ENCODE peak calls at places on chromosomes 16 and 17, in nine cellular contexts. U is body of pancreas, A is heart right ventricle, M is neuronal stem cell, T is BJ, Q is transverse colon, F is aorta, V is IMR-90, G is cardiac muscle cell. Z is an unnamed sample.
A peak's percentile ranks its signal among the peaks of the same experiment; 100 is the strongest.

GRCh38 chr17:69625449-69625848 is 211.0 kb downstream of the MAP2K6 start:
- DNase-seq in U (no peak), A (no peak), M (no peak), T (no peak), Q (no peak), F (no peak), V (no peak), G (no peak), Z (no peak)

GRCh38 chr17:83083368-83084201 is 4.2 kb downstream of the METRNL start:
- DNase-seq in U (no peak), A (no peak), M (no peak), T (peak; percentile 98), Q (no peak), F (peak; percentile 85), V (peak; percentile 99), G (peak; percentile 91), Z (peak; percentile 73)

GRCh38 chr16:47725188-47725695 is 264.1 kb downstream of the PHKB start:
- DNase-seq in U (no peak), A (no peak), M (no peak), T (no peak), Q (no peak), F (no peak), V (no peak), G (no peak), Z (no peak)

GRCh38 chr17:80069886-80070177 is 31.5 kb upstream of the GAA start:
- DNase-seq in U (no peak), A (no peak), M (no peak), T (no peak), Q (no peak), F (no peak), V (no peak), G (peak; percentile 55), Z (no peak)

GRCh38 chr16:23857901-23858300 is 22.1 kb downstream of the PRKCB start:
- DNase-seq in U (no peak), A (no peak), M (no peak), T (no peak), Q (no peak), F (no peak), V (no peak), G (no peak), Z (no peak)

GRCh38 chr16:1698680-1699079 is 7.3 kb upstream of the MAPK8IP3 start:
- DNase-seq in U (no peak), A (no peak), M (no peak), T (no peak), Q (no peak), F (no peak), V (no peak), G (no peak), Z (no peak)

GRCh38 chr17:36673637-36674277 is 72.4 kb downstream of the MRM1 start:
- DNase-seq in U (no peak), A (no peak), M (no peak), T (no peak), Q (no peak), F (no peak), V (no peak), G (no peak), Z (no peak)

GRCh38 chr16:1003551-1004347 is 22.2 kb downstream of the SOX8 start:
- DNase-seq in U (no peak), A (no peak), M (no peak), T (no peak), Q (no peak), F (no peak), V (peak; percentile 14), G (peak; percentile 22), Z (no peak)

GRCh38 chr16:47142469-47143328 is 1.0 kb downstream of the NETO2 start:
- DNase-seq in U (peak; percentile 15), A (peak; percentile 11), M (peak; percentile 46), T (no peak), Q (peak; percentile 36), F (peak; percentile 74), V (peak; percentile 44), G (peak; percentile 50), Z (no peak)

GRCh38 chr17:1090454-1091189 is 89.2 kb downstream of the ABR start:
- DNase-seq in U (no peak), A (no peak), M (no peak), T (no peak), Q (no peak), F (no peak), V (no peak), G (no peak), Z (peak; percentile 88)

GRCh38 chr17:38674749-38675615 is at the start of gene EPOP:
- DNase-seq in U (peak; percentile 89), A (peak; percentile 87), M (peak; percentile 81), T (no peak), Q (peak; percentile 86), F (peak; percentile 97), V (peak; percentile 76), G (peak; percentile 91), Z (peak; percentile 14)

GRCh38 chr17:17166446-17166845 is 39.7 kb downstream of the PLD6 start:
- DNase-seq in U (no peak), A (no peak), M (no peak), T (no peak), Q (no peak), F (no peak), V (no peak), G (no peak), Z (no peak)

GRCh38 chr17:17164676-17165075 is 41.5 kb downstream of the PLD6 start:
- DNase-seq in U (no peak), A (no peak), M (no peak), T (no peak), Q (no peak), F (no peak), V (no peak), G (no peak), Z (no peak)

GRCh38 chr17:17167356-17167755 is 38.8 kb downstream of the PLD6 start:
- DNase-seq in U (no peak), A (no peak), M (no peak), T (no peak), Q (no peak), F (no peak), V (no peak), G (no peak), Z (no peak)

GRCh38 chr17:17164156-17164555 is 42.0 kb downstream of the PLD6 start:
- DNase-seq in U (no peak), A (no peak), M (no peak), T (no peak), Q (no peak), F (no peak), V (no peak), G (no peak), Z (no peak)

DNA sequence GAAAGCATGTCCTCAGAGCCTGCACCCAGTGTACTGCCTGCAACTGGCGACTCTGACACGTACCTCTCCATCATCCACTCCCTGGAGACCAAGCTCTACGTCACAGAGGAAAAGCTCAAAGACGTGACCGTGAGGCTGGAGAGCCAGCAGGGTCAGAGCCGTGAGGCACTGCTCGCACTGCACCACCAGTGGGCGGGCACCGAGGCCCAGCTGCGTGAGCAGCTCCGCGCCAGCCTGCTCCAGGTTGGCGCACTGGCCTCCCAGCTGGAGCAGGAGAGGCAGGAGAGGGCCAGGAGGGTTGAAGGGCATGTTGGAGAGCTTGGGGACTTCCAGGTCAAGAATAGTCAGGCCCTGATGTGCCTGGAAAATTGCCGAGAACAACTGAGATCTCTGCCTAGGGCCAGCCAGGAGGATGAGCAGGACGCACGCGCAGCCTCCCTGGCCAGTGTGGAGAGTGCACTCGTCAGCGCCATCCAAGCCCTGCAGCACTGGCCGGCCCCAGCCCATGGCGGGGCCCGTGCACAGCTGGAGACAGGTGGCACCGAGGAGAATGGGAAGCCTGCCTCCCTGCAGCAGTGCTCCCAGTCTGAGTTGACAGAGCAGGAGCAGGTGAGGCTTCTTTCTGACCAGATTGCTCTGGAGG is 40.3 kb downstream of the PLD6 start:
- DNase-seq in U (no peak), A (no peak), M (no peak), T (no peak), Q (no peak), F (no peak), V (no peak), G (no peak), Z (no peak)
- H3K36me3 ChIP-seq in U (peaks cover 45% of the 10 kb centered on the region), A (no peaks in the 10 kb centered on the region), M (peaks cover 96% of the 10 kb centered on the region), T (peaks cover 53% of the 10 kb centered on the region), Q (peaks cover 48% of the 10 kb centered on the region), F (no peaks in the 10 kb centered on the region), V (peaks cover 74% of the 10 kb centered on the region), G (peaks cover 36% of the 10 kb centered on the region), Z (peaks cover 7% of the 10 kb centered on the region)

DNA sequence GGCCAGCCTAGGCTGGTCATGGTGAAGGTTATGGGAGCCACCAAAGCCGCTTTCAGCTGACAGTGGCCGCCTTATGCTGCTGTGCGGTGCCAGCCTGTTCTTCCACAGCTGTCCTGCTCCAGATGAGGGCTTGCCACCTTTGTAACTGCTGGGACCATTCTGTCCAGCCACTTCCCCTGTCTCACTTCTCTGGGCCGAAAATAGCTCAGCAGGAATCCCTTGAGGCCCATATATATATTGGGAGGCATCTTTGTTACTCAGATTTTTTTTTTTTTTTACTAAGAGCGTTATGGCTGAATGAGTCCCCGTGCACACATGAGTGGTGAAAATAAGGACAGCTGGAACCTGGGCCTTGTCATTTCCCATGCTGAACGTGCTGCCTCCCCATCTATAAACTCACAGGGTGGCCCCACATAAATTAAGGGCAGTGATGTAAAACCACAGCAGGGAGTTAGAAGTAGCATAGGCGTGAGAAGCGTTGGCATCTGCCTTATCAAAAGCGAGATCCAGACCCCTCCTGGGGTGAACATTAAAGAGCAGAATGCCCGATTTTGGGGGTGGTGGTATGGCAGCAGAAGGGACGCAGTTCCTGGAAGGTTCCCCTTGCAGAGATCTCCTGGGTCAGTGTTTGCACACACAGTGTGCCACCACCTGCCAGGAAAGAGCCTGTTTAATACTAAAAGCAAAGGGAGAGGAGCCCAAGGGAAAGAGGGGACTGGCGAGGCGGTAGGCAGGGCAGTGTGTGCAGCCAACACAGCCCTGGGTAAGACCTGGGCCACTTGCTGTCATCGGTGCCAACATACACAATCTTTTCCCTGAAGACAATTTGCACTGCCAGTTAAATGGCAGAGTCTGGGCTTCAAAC is 57.8 kb downstream of the USP43 start:
- DNase-seq in U (no peak), A (no peak), M (no peak), T (no peak), Q (no peak), F (no peak), V (no peak), G (no peak), Z (no peak)
- H3K4me3 ChIP-seq in U (no peak overlapping the region), A (no peak overlapping the region), M (no peak overlapping the region), T (no peak overlapping the region), Q (no peak overlapping the region), F (no peak overlapping the region), V (no peak overlapping the region), G (no peak overlapping the region), Z (no peak overlapping the region)

DNA sequence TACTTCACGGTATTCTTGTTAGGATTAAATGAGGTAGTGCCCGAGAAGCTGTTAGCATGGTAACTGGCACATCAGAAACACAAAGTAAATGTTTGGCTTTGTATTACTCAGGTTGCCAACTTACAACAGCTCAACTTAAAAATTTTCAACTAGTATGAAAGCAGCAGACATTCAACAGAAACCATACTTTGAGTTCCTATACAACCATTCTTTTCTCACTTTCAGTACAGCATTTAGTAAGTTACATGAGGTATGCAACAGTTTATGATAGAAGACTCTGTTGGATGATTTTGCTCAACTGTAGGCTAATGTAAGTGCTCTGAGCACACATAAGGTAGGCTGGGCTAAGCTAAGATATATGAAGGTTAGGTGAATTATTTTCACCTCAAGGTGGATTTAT is 7.7 kb downstream of the CENPN start:
- DNase-seq in U (no peak), A (no peak), M (no peak), T (no peak), Q (no peak), F (no peak), V (no peak), G (no peak), Z (no peak)
- H3K36me3 ChIP-seq in U (no peaks in the 10 kb centered on the region), A (no peaks in the 10 kb centered on the region), M (peaks cover 97% of the 10 kb centered on the region), T (no peaks in the 10 kb centered on the region), Q (no peaks in the 10 kb centered on the region), F (no peaks in the 10 kb centered on the region), V (peaks cover 12% of the 10 kb centered on the region), G (peaks cover 40% of the 10 kb centered on the region), Z (no peaks in the 10 kb centered on the region)

GRCh38 chr16:49858200-49859129 is 2.6 kb upstream of the ZNF423 start:
- DNase-seq in U (peak; percentile 65), A (peak; percentile 66), M (peak; percentile 58), T (no peak), Q (peak; percentile 58), F (peak; percentile 94), V (no peak), G (peak; percentile 70), Z (no peak)
- H3K4me3 ChIP-seq in U (peak overlapping the region; percentile 39), A (peak overlapping the region; percentile 57), M (peak overlapping the region; percentile 66), T (peak overlapping the region; percentile 29), Q (peak overlapping the region; percentile 75), F (peak overlapping the region; percentile 45), V (no peak overlapping the region), G (peak overlapping the region; percentile 99), Z (peak overlapping the region; percentile 17)

Z was measured in kidney epithelial cell.